ENCODE peak calls at places on chromosomes 1 and 21, in ten cellular contexts. One of them, this sample, is unnamed.

GRCh38 chr1:150150511-150151021 is 850 bp downstream of the PLEKHO1 start:
- DNase-seq in IMR-90: no peak
- DNase-seq in brain microvascular endothelial cell: no peak
- DNase-seq in CD8-positive, alpha-beta T cell: no peak
- DNase-seq in Calu3: no peak
- DNase-seq in AG09319: no peak
- DNase-seq in cardiac muscle cell: peak; percentile 52
- DNase-seq in heart left ventricle: peak; percentile 68
- DNase-seq in fibroblast of the aortic adventitia: peak; percentile 29
- DNase-seq in psoas muscle: peak; percentile 71
- DNase-seq in this sample: peak; percentile 55

GRCh38 chr1:178224358-178224757 is 130.5 kb downstream of the RASAL2 start:
- DNase-seq in Calu3: no peak
- DNase-seq in cardiac muscle cell: no peak
- DNase-seq in heart left ventricle: no peak
- DNase-seq in AG09319: no peak
- DNase-seq in psoas muscle: no peak
- DNase-seq in brain microvascular endothelial cell: no peak
- DNase-seq in fibroblast of the aortic adventitia: no peak
- DNase-seq in CD8-positive, alpha-beta T cell: no peak
- DNase-seq in IMR-90: no peak
- DNase-seq in this sample: no peak

GRCh38 chr1:170765712-170766330 is 101.9 kb downstream of the PRRX1 start:
- DNase-seq in AG09319: no peak
- DNase-seq in psoas muscle: no peak
- DNase-seq in brain microvascular endothelial cell: peak; percentile 24
- DNase-seq in IMR-90: peak; percentile 64
- DNase-seq in CD8-positive, alpha-beta T cell: no peak
- DNase-seq in fibroblast of the aortic adventitia: peak; percentile 79
- DNase-seq in cardiac muscle cell: peak; percentile 20
- DNase-seq in Calu3: no peak
- DNase-seq in heart left ventricle: no peak
- DNase-seq in this sample: peak; percentile 22

GRCh38 chr21:27076035-27076434 is 109.1 kb upstream of the ADAMTS5 start:
- DNase-seq in brain microvascular endothelial cell: no peak
- DNase-seq in IMR-90: peak; percentile 11
- DNase-seq in Calu3: no peak
- DNase-seq in psoas muscle: no peak
- DNase-seq in CD8-positive, alpha-beta T cell: no peak
- DNase-seq in cardiac muscle cell: no peak
- DNase-seq in AG09319: no peak
- DNase-seq in heart left ventricle: no peak
- DNase-seq in fibroblast of the aortic adventitia: no peak
- DNase-seq in this sample: no peak

GRCh38 chr1:221994274-221994698 is 252.4 kb upstream of the DUSP10 start:
- DNase-seq in cardiac muscle cell: no peak
- DNase-seq in IMR-90: peak; percentile 85
- DNase-seq in AG09319: no peak
- DNase-seq in heart left ventricle: no peak
- DNase-seq in fibroblast of the aortic adventitia: peak; percentile 47
- DNase-seq in Calu3: no peak
- DNase-seq in psoas muscle: no peak
- DNase-seq in brain microvascular endothelial cell: peak; percentile 21
- DNase-seq in CD8-positive, alpha-beta T cell: no peak
- DNase-seq in this sample: peak; percentile 8

GRCh38 chr1:47023268-47024137 is at the start of gene CYP4X1:
- DNase-seq in fibroblast of the aortic adventitia: peak; percentile 12
- DNase-seq in psoas muscle: peak; percentile 64
- DNase-seq in heart left ventricle: peak; percentile 74
- DNase-seq in cardiac muscle cell: peak; percentile 34
- DNase-seq in Calu3: peak; percentile 29
- DNase-seq in IMR-90: no peak
- DNase-seq in brain microvascular endothelial cell: no peak
- DNase-seq in CD8-positive, alpha-beta T cell: no peak
- DNase-seq in AG09319: no peak
- DNase-seq in this sample: no peak

GRCh38 chr1:229431270-229432115 is 2.4 kb downstream of the ACTA1 start:
- DNase-seq in heart left ventricle: no peak
- DNase-seq in CD8-positive, alpha-beta T cell: no peak
- DNase-seq in AG09319: no peak
- DNase-seq in cardiac muscle cell: no peak
- DNase-seq in psoas muscle: peak; percentile 58
- DNase-seq in Calu3: no peak
- DNase-seq in fibroblast of the aortic adventitia: no peak
- DNase-seq in brain microvascular endothelial cell: no peak
- DNase-seq in IMR-90: no peak
- DNase-seq in this sample: peak; percentile 17

GRCh38 chr1:36805979-36806640 is 228.2 kb downstream of the GRIK3 start:
- DNase-seq in cardiac muscle cell: no peak
- DNase-seq in heart left ventricle: no peak
- DNase-seq in AG09319: no peak
- DNase-seq in psoas muscle: no peak
- DNase-seq in CD8-positive, alpha-beta T cell: no peak
- DNase-seq in brain microvascular endothelial cell: no peak
- DNase-seq in fibroblast of the aortic adventitia: no peak
- DNase-seq in Calu3: no peak
- DNase-seq in IMR-90: no peak
- DNase-seq in this sample: no peak

GRCh38 chr1:229407206-229408026 is 26.5 kb downstream of the ACTA1 start:
- DNase-seq in brain microvascular endothelial cell: no peak
- DNase-seq in AG09319: no peak
- DNase-seq in IMR-90: no peak
- DNase-seq in heart left ventricle: no peak
- DNase-seq in cardiac muscle cell: no peak
- DNase-seq in CD8-positive, alpha-beta T cell: no peak
- DNase-seq in fibroblast of the aortic adventitia: no peak
- DNase-seq in Calu3: no peak
- DNase-seq in psoas muscle: peak; percentile 53
- DNase-seq in this sample: no peak

GRCh38 chr1:167428418-167428817 is 89.9 kb downstream of the CD247 start:
- DNase-seq in IMR-90: no peak
- DNase-seq in CD8-positive, alpha-beta T cell: no peak
- DNase-seq in psoas muscle: no peak
- DNase-seq in AG09319: no peak
- DNase-seq in Calu3: no peak
- DNase-seq in heart left ventricle: no peak
- DNase-seq in fibroblast of the aortic adventitia: peak; percentile 16
- DNase-seq in cardiac muscle cell: no peak
- DNase-seq in brain microvascular endothelial cell: no peak
- DNase-seq in this sample: no peak

GRCh38 chr1:10796029-10796944 is at the start of gene CASZ1:
- DNase-seq in heart left ventricle: peak; percentile 85
- DNase-seq in psoas muscle: peak; percentile 90
- DNase-seq in IMR-90: peak; percentile 86
- DNase-seq in fibroblast of the aortic adventitia: peak; percentile 90
- DNase-seq in brain microvascular endothelial cell: peak; percentile 71
- DNase-seq in Calu3: peak; percentile 85
- DNase-seq in AG09319: peak; percentile 63
- DNase-seq in cardiac muscle cell: peak; percentile 94
- DNase-seq in CD8-positive, alpha-beta T cell: no peak
- DNase-seq in this sample: peak; percentile 41

GRCh38 chr1:41943717-41944116 is 25.0 kb upstream of the HIVEP3 start:
- DNase-seq in heart left ventricle: no peak
- DNase-seq in fibroblast of the aortic adventitia: no peak
- DNase-seq in Calu3: no peak
- DNase-seq in AG09319: no peak
- DNase-seq in CD8-positive, alpha-beta T cell: no peak
- DNase-seq in IMR-90: no peak
- DNase-seq in brain microvascular endothelial cell: no peak
- DNase-seq in cardiac muscle cell: no peak
- DNase-seq in psoas muscle: no peak
- DNase-seq in this sample: no peak

GRCh38 chr1:232853994-232854532 is 48.8 kb downstream of the MAP10 start:
- DNase-seq in AG09319: peak; percentile 70
- DNase-seq in brain microvascular endothelial cell: no peak
- DNase-seq in CD8-positive, alpha-beta T cell: no peak
- DNase-seq in Calu3: no peak
- DNase-seq in heart left ventricle: no peak
- DNase-seq in IMR-90: peak; percentile 83
- DNase-seq in cardiac muscle cell: no peak
- DNase-seq in fibroblast of the aortic adventitia: peak; percentile 64
- DNase-seq in psoas muscle: no peak
- DNase-seq in this sample: no peak

GRCh38 chr1:93296555-93297154 is 49.1 kb upstream of the DR1 start:
- DNase-seq in fibroblast of the aortic adventitia: no peak
- DNase-seq in cardiac muscle cell: no peak
- DNase-seq in AG09319: no peak
- DNase-seq in IMR-90: no peak
- DNase-seq in Calu3: no peak
- DNase-seq in CD8-positive, alpha-beta T cell: no peak
- DNase-seq in psoas muscle: no peak
- DNase-seq in heart left ventricle: no peak
- DNase-seq in brain microvascular endothelial cell: no peak
- DNase-seq in this sample: no peak

GRCh38 chr21:21682172-21682571 is 684.0 kb downstream of the NCAM2 start:
- DNase-seq in CD8-positive, alpha-beta T cell: no peak
- DNase-seq in AG09319: no peak
- DNase-seq in cardiac muscle cell: no peak
- DNase-seq in Calu3: no peak
- DNase-seq in psoas muscle: no peak
- DNase-seq in heart left ventricle: no peak
- DNase-seq in IMR-90: peak; percentile 47
- DNase-seq in brain microvascular endothelial cell: peak; percentile 0
- DNase-seq in fibroblast of the aortic adventitia: peak; percentile 12
- DNase-seq in this sample: no peak

DNA sequence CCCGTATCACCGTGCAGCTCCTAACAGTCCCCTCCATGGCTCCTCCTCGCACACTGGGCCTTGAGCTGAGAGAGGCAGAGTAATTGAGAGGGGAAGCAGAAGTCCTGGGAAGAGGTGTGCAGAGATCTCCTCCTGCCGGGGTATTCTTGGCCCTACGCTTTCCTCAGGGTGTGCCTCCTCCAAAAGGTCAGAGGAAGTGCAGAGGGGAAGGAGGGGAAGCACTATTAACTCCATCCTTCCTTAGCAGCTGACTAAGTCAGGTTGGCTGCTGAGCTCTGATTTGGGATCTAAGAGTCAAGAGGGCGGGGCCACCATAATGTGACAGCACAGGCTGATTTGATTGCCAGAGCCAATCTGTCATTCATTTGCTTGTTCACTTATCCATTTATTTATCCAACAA is 12.3 kb downstream of the ATP2B4 start:
- DNase-seq in heart left ventricle: no peak
- DNase-seq in Calu3: no peak
- DNase-seq in CD8-positive, alpha-beta T cell: no peak
- DNase-seq in IMR-90: no peak
- DNase-seq in cardiac muscle cell: no peak
- DNase-seq in psoas muscle: no peak
- DNase-seq in fibroblast of the aortic adventitia: peak; percentile 48
- DNase-seq in AG09319: no peak
- DNase-seq in brain microvascular endothelial cell: no peak
- DNase-seq in this sample: peak; percentile 34
- TF ChIP-seq CTCF in heart left ventricle: peak; percentile 24
- TF ChIP-seq CTCF in Calu3: no peak
- TF ChIP-seq CTCF in CD8-positive, alpha-beta T cell: no peak
- TF ChIP-seq CTCF in IMR-90: peak; percentile 6
- TF ChIP-seq CTCF in cardiac muscle cell: peak; percentile 8
- TF ChIP-seq CTCF in psoas muscle: no peak
- TF ChIP-seq CTCF in fibroblast of the aortic adventitia: peak; percentile 37
- TF ChIP-seq CTCF in AG09319: peak; percentile 9
- TF ChIP-seq CTCF in brain microvascular endothelial cell: no peak
- TF ChIP-seq CTCF in this sample: no peak

DNA sequence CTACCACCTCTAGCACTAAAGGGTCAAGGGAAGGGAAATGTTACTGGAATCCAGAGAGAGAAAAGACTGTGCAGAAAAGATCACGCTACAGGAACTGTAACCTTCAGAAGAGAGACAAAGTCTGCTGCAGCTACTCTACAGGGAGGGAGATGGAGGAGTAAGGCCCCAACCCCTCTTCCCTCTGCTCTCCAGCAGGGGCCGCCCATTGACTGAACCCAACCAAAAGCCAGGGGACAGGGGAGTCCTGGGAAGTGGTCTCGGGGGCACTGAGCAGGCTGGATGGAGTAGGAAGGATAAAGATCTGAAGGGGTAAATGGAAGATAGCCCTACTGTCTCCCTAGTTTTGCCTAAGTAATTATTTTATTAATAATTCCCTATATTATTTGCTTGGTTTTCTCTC is 72.8 kb upstream of the NR5A2 start:
- DNase-seq in heart left ventricle: no peak
- DNase-seq in brain microvascular endothelial cell: no peak
- DNase-seq in psoas muscle: no peak
- DNase-seq in AG09319: no peak
- DNase-seq in fibroblast of the aortic adventitia: no peak
- DNase-seq in CD8-positive, alpha-beta T cell: no peak
- DNase-seq in IMR-90: no peak
- DNase-seq in Calu3: peak; percentile 64
- DNase-seq in cardiac muscle cell: peak; percentile 46
- DNase-seq in this sample: no peak
- TF ChIP-seq CTCF in heart left ventricle: peak; percentile 39
- TF ChIP-seq CTCF in brain microvascular endothelial cell: peak; percentile 60
- TF ChIP-seq CTCF in psoas muscle: no peak
- TF ChIP-seq CTCF in AG09319: peak; percentile 49
- TF ChIP-seq CTCF in fibroblast of the aortic adventitia: peak; percentile 33
- TF ChIP-seq CTCF in CD8-positive, alpha-beta T cell: no peak
- TF ChIP-seq CTCF in IMR-90: peak; percentile 29
- TF ChIP-seq CTCF in Calu3: peak; percentile 69
- TF ChIP-seq CTCF in cardiac muscle cell: peak; percentile 29
- TF ChIP-seq CTCF in this sample: peak; percentile 19

GRCh38 chr1:43974443-43975248 is at the start of gene ATP6V0B:
- DNase-seq in IMR-90: peak; percentile 89
- DNase-seq in fibroblast of the aortic adventitia: peak; percentile 89
- DNase-seq in Calu3: peak; percentile 96
- DNase-seq in brain microvascular endothelial cell: peak; percentile 92
- DNase-seq in psoas muscle: peak; percentile 99
- DNase-seq in heart left ventricle: peak; percentile 98
- DNase-seq in AG09319: peak; percentile 73
- DNase-seq in CD8-positive, alpha-beta T cell: peak; percentile 91
- DNase-seq in cardiac muscle cell: peak; percentile 97
- DNase-seq in this sample: peak; percentile 96
- TF ChIP-seq CTCF in IMR-90: peak; percentile 23
- TF ChIP-seq CTCF in fibroblast of the aortic adventitia: no peak
- TF ChIP-seq CTCF in Calu3: no peak
- TF ChIP-seq CTCF in brain microvascular endothelial cell: no peak
- TF ChIP-seq CTCF in psoas muscle: peak; percentile 25
- TF ChIP-seq CTCF in heart left ventricle: no peak
- TF ChIP-seq CTCF in AG09319: peak; percentile 7
- TF ChIP-seq CTCF in CD8-positive, alpha-beta T cell: no peak
- TF ChIP-seq CTCF in cardiac muscle cell: peak; percentile 22
- TF ChIP-seq CTCF in this sample: no peak

DNA sequence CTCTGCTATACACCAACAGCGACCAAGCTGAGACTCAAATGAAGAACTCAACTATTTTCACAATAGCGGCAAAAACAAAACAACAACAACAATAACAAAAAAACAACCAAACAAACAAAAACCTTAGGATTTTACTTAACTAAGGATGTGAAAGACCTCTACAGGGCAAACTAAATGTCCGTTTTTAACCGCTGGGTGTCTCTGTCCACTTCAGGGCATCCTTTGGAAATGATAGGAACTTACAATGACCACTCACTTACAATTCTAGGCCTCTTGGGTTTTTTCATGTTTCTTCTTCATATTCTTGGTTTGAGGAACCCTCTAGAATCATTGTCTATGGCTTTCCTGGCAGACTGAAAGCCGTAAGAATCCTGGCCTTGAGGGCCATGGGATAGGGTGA is 134.0 kb upstream of the FAM78B start:
- DNase-seq in heart left ventricle: no peak
- DNase-seq in CD8-positive, alpha-beta T cell: no peak
- DNase-seq in brain microvascular endothelial cell: no peak
- DNase-seq in psoas muscle: no peak
- DNase-seq in IMR-90: no peak
- DNase-seq in fibroblast of the aortic adventitia: no peak
- DNase-seq in AG09319: no peak
- DNase-seq in Calu3: no peak
- DNase-seq in cardiac muscle cell: no peak
- DNase-seq in this sample: no peak
- TF ChIP-seq CTCF in heart left ventricle: no peak
- TF ChIP-seq CTCF in CD8-positive, alpha-beta T cell: no peak
- TF ChIP-seq CTCF in brain microvascular endothelial cell: no peak
- TF ChIP-seq CTCF in psoas muscle: no peak
- TF ChIP-seq CTCF in IMR-90: no peak
- TF ChIP-seq CTCF in fibroblast of the aortic adventitia: no peak
- TF ChIP-seq CTCF in AG09319: no peak
- TF ChIP-seq CTCF in Calu3: no peak
- TF ChIP-seq CTCF in cardiac muscle cell: no peak
- TF ChIP-seq CTCF in this sample: no peak

This sample was measured in NB4.